ENCODE peak calls at places on chromosome X, in four cellular contexts. A is CD8-positive, alpha-beta T cell; Z is GM10248; I is ovary. N is an unnamed sample.

GRCh38 chrX:46130246-46130645 is 415.0 kb downstream of the ZNF674 start:
- DNase-seq in I (no peak), Z (no peak), A (no peak), N (no peak)

GRCh38 chrX:151902813-151903591 is 9.7 kb upstream of the MAGEA4 start:
- DNase-seq in Z (no peak), I (no peak), A (no peak), N (no peak)

GRCh38 chrX:123971963-123972362 is 10.5 kb downstream of the STAG2 start:
- DNase-seq in I (no peak), A (no peak), Z (no peak), N (no peak)

GRCh38 chrX:71167031-71167781 is 22.6 kb downstream of the NLGN3 start:
- DNase-seq in A (no peak), I (no peak), Z (no peak), N (no peak)

GRCh38 chrX:129900054-129900453 is 5.9 kb upstream of the UTP14A start:
- DNase-seq in Z (no peak), A (no peak), I (no peak), N (no peak)

GRCh38 chrX:14927391-14927790 is 54.2 kb downstream of the MOSPD2 start:
- DNase-seq in Z (no peak), I (no peak), A (no peak), N (no peak)

GRCh38 chrX:47586043-47586787 is 4.0 kb downstream of the TIMP1 start:
- DNase-seq in I (no peak), A (no peak), Z (no peak), N (no peak)

GRCh38 chrX:153830632-153831434 is 489 bp upstream of the PDZD4 start:
- DNase-seq in Z (peak), I (no peak), A (no peak), N (no peak)

GRCh38 chrX:21946925-21947641 is 6.6 kb downstream of the SMS start:
- DNase-seq in I (no peak), A (no peak), Z (no peak), N (no peak)

GRCh38 chrX:113422323-113422722 is 581.7 kb upstream of the AMOT start:
- DNase-seq in A (no peak), Z (no peak), I (no peak), N (no peak)

GRCh38 chrX:118884552-118885138 is 61.0 kb downstream of the ZCCHC12 start:
- DNase-seq in A (no peak), Z (no peak), I (no peak), N (no peak)

GRCh38 chrX:33126469-33126868 is 84.9 kb downstream of the DMD start:
- DNase-seq in I (no peak), Z (no peak), A (no peak), N (no peak)

GRCh38 chrX:149152941-149153340 is 352.2 kb downstream of the IDS start:
- DNase-seq in Z (no peak), I (no peak), A (no peak), N (no peak)

GRCh38 chrX:13697440-13697839 is 8.5 kb downstream of the RAB9A start:
- DNase-seq in Z (peak), A (no peak), I (no peak), N (no peak)

GRCh38 chrX:139194571-139195280 is 335.8 kb upstream of the F9 start:
- DNase-seq in Z (no peak), I (peak), A (no peak), N (no peak)

GRCh38 chrX:33923262-33923661 is 208.9 kb downstream of the FAM47A start:
- DNase-seq in A (no peak), I (no peak), Z (no peak), N (no peak)

GRCh38 chrX:121457096-121457495 is 409.7 kb downstream of the GLUD2 start:
- DNase-seq in I (no peak), Z (no peak), A (no peak), N (no peak)

GRCh38 chrX:131752493-131753198 is 208.8 kb downstream of the OR13H1 start:
- DNase-seq in A (peak), I (peak), Z (no peak), N (no peak)

GRCh38 chrX:47145408-47146120 is 543 bp downstream of the RBM10 start:
- DNase-seq in Z (peak), I (no peak), A (no peak), N (peak)

GRCh38 chrX:75603833-75604232 is 81.0 kb upstream of the ZDHHC15 start:
- DNase-seq in I (no peak), A (no peak), Z (peak), N (no peak)

GRCh38 chrX:39196192-39197102 is 395.2 kb downstream of the MID1IP1 start:
- DNase-seq in Z (peak), I (no peak), A (peak), N (no peak)

GRCh38 chrX:134025986-134026731 is 40.8 kb upstream of the GPC3 start:
- DNase-seq in A (no peak), I (no peak), Z (no peak), N (no peak)

GRCh38 chrX:10904220-10904619 is 206.9 kb upstream of the HCCS start:
- DNase-seq in A (no peak), Z (no peak), I (no peak), N (no peak)

GRCh38 chrX:8672176-8672575 is 59.8 kb downstream of the ANOS1 start:
- DNase-seq in I (no peak), A (no peak), Z (no peak), N (no peak)
- TF ChIP-seq CTCF in I (no peak), A (no peak), Z (no peak), N (no peak)

GRCh38 chrX:12115377-12115776 is 22.9 kb upstream of the FRMPD4 start:
- DNase-seq in I (no peak), Z (no peak), A (no peak), N (no peak)
- TF ChIP-seq CTCF in I (no peak), Z (no peak), A (no peak), N (peak)

GRCh38 chrX:101260435-101260834 is 30.7 kb downstream of the TAF7L start:
- DNase-seq in A (no peak), Z (no peak), I (no peak), N (no peak)
- TF ChIP-seq CTCF in A (no peak), Z (peak), I (no peak), N (peak)

DNA sequence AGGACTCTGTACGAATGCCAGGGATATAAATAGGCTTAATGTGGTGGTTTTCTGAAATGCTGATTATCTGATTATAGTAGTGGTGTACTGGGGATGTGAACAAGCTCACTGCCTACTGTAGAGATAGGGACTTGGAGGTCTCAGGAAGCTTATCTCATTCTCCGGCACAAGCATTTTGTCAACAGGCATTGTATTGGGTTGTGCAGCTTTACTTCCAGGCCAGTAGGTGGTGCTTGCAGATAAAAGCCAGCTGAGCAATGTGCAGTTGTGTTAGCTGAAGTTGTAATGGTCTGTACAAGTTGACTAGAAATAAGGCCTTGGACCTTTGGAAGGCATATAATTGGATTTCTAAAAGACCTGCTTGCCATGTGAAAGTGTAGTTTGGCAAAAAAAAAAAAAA is 49.5 kb upstream of the TMLHE start:
- DNase-seq in A (no peak), I (no peak), Z (no peak), N (no peak)
- TF ChIP-seq CTCF in A (no peak), I (no peak), Z (peak), N (peak)

DNA sequence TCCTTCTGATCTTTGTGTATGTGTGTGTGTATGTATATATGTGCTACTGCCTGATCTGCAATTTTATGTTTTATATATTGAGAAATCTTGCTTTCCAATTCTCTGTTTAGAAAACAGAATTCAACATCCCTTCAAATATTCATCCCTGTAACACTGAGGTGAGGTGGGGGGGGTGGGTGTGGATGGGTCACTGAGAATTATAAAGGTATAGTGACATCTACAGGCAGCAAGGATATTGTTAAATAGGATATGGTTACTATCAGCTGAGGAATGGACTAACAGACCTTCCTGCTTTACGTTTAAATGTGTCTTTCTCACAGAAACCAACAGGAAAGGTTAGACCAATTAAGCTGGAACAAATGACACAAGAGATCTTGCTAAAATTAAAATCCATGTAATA is 19.0 kb upstream of the MAGEB2 start:
- DNase-seq in Z (no peak), I (no peak), A (no peak), N (no peak)
- TF ChIP-seq CTCF in Z (no peak), I (no peak), A (no peak), N (no peak)

GRCh38 chrX:29617276-29617675 is 598.1 kb upstream of the MAGEB2 start:
- DNase-seq in A (no peak), Z (no peak), I (no peak), N (no peak)

DNA sequence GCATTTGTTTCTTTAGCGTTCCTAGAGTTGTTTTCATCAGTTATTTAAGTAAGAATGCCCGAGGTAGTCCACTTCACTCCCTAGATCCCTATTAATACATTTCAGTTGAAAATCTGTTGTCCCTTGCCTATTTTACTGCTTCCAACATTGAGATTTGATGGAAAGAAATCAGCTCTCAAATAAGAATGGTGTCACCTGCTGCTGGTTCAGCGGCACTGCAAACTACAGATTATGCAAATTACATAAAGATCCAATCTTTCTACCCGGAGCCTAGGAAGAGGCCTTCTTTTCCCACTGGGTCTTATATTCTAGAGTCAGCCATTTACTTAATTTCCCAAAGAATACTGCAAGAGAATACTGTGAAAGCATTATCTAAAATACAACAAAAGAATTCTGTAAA is 597.6 kb upstream of the MAGEB2 start:
- DNase-seq in Z (no peak), A (no peak), I (no peak), N (no peak)
- TF ChIP-seq CTCF in Z (peak), A (no peak), I (no peak), N (no peak)

GRCh38 chrX:86322913-86323312 is 174.7 kb downstream of the DACH2 start:
- DNase-seq in I (no peak), A (no peak), Z (no peak), N (no peak)
- TF ChIP-seq CTCF in I (no peak), A (no peak), Z (no peak), N (no peak)

DNA sequence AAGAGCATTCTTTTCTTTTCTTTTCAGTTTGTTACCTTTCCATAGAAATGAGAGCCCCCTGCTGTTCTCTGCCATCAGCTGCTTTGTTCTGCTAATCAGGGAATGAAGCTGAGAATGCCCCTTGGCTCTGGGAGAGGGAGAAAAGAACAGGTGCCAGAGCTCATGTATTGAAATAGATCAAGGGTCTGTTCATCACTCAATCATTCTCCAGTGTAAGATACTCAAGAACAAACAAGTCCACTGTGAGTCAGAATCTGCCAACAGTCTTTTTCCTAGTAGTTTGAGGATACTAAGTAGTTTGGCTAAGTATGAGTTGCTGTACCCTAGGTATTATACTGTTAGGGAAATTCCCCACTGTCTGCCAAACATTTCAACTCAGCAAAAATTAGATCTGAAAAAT is 144.3 kb downstream of the RTL3 start:
- DNase-seq in I (no peak), Z (no peak), A (no peak), N (no peak)
- TF ChIP-seq CTCF in I (no peak), Z (peak), A (no peak), N (no peak)

DNA sequence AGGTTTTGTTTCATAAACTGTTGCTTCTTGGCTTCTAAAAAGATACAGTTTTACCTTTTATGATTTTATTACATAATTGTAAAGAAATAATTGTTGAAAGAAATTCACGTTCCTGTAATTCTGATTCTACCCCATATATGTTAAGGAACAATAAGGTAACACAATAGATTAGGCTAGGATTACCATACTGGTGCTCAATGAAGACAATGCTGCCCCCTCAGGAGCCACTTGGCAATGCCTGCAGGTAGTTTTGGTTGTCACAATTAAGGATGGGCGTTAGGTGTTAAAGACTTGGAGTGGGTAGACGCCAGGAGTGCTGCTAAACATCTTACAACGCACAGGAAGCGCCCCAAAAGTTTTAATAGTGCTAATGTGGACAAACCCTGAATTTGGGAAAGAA is 133.2 kb downstream of the NLGN4X start:
- DNase-seq in I (no peak), A (no peak), Z (no peak), N (no peak)
- TF ChIP-seq CTCF in I (no peak), A (no peak), Z (no peak), N (no peak)

GRCh38 chrX:136438192-136438591 is 49.6 kb upstream of the BRS3 start:
- DNase-seq in A (no peak), I (no peak), Z (no peak), N (no peak)
- TF ChIP-seq CTCF in A (no peak), I (no peak), Z (no peak), N (no peak)

N was measured in BE2C.